ENCODE peak calls at places on chromosome 15, in nine cellular contexts. One of them, this sample, is unnamed.

GRCh38 chr15:31869640-31870335 is 160.5 kb upstream of the CHRNA7 start:
- DNase-seq in GM13977: no peak
- DNase-seq in NCI-H1436: no peak
- DNase-seq in WTC11: peak; percentile 22
- DNase-seq in SHP77: no peak
- DNase-seq in kidney: peak; percentile 80
- DNase-seq in nucleus accumbens: no peak
- DNase-seq in CD8-positive, alpha-beta T cell: no peak
- DNase-seq in HTR-8/SVneo: no peak
- DNase-seq in this sample: no peak

GRCh38 chr15:91535856-91536500 is 317.5 kb upstream of the SLCO3A1 start:
- DNase-seq in GM13977: no peak
- DNase-seq in NCI-H1436: no peak
- DNase-seq in WTC11: no peak
- DNase-seq in SHP77: no peak
- DNase-seq in kidney: no peak
- DNase-seq in nucleus accumbens: no peak
- DNase-seq in CD8-positive, alpha-beta T cell: no peak
- DNase-seq in HTR-8/SVneo: no peak
- DNase-seq in this sample: no peak

GRCh38 chr15:55937040-55937439 is 56.4 kb downstream of the NEDD4 start:
- DNase-seq in GM13977: no peak
- DNase-seq in NCI-H1436: no peak
- DNase-seq in WTC11: no peak
- DNase-seq in SHP77: no peak
- DNase-seq in kidney: no peak
- DNase-seq in nucleus accumbens: no peak
- DNase-seq in CD8-positive, alpha-beta T cell: no peak
- DNase-seq in HTR-8/SVneo: peak; percentile 3
- DNase-seq in this sample: no peak

GRCh38 chr15:63503739-63504246 is 600 bp upstream of the USP3 start:
- DNase-seq in GM13977: peak; percentile 37
- DNase-seq in NCI-H1436: peak; percentile 37
- DNase-seq in WTC11: peak; percentile 36
- DNase-seq in SHP77: peak; percentile 27
- DNase-seq in kidney: peak; percentile 93
- DNase-seq in nucleus accumbens: peak; percentile 69
- DNase-seq in CD8-positive, alpha-beta T cell: peak; percentile 95
- DNase-seq in HTR-8/SVneo: no peak
- DNase-seq in this sample: no peak

GRCh38 chr15:39741258-39741657 is 41.4 kb downstream of the FSIP1 start:
- DNase-seq in GM13977: no peak
- DNase-seq in NCI-H1436: no peak
- DNase-seq in WTC11: no peak
- DNase-seq in SHP77: no peak
- DNase-seq in kidney: no peak
- DNase-seq in nucleus accumbens: no peak
- DNase-seq in CD8-positive, alpha-beta T cell: no peak
- DNase-seq in HTR-8/SVneo: no peak
- DNase-seq in this sample: no peak

GRCh38 chr15:68786753-68787152 is 33.9 kb downstream of the ANP32A start:
- DNase-seq in GM13977: no peak
- DNase-seq in NCI-H1436: no peak
- DNase-seq in WTC11: no peak
- DNase-seq in SHP77: no peak
- DNase-seq in kidney: no peak
- DNase-seq in nucleus accumbens: no peak
- DNase-seq in CD8-positive, alpha-beta T cell: no peak
- DNase-seq in HTR-8/SVneo: no peak
- DNase-seq in this sample: no peak

GRCh38 chr15:27214032-27214431 is 243.1 kb downstream of the GABRG3 start:
- DNase-seq in GM13977: no peak
- DNase-seq in NCI-H1436: no peak
- DNase-seq in WTC11: no peak
- DNase-seq in SHP77: no peak
- DNase-seq in kidney: no peak
- DNase-seq in nucleus accumbens: no peak
- DNase-seq in CD8-positive, alpha-beta T cell: no peak
- DNase-seq in HTR-8/SVneo: no peak
- DNase-seq in this sample: no peak

GRCh38 chr15:50484781-50485180 is 60.6 kb downstream of the USP8 start:
- DNase-seq in GM13977: no peak
- DNase-seq in NCI-H1436: no peak
- DNase-seq in WTC11: no peak
- DNase-seq in SHP77: no peak
- DNase-seq in kidney: no peak
- DNase-seq in nucleus accumbens: no peak
- DNase-seq in CD8-positive, alpha-beta T cell: no peak
- DNase-seq in HTR-8/SVneo: no peak
- DNase-seq in this sample: no peak

GRCh38 chr15:56930663-56931313 is 12.3 kb downstream of the TCF12 start:
- DNase-seq in GM13977: no peak
- DNase-seq in NCI-H1436: no peak
- DNase-seq in WTC11: no peak
- DNase-seq in SHP77: no peak
- DNase-seq in kidney: no peak
- DNase-seq in nucleus accumbens: no peak
- DNase-seq in CD8-positive, alpha-beta T cell: no peak
- DNase-seq in HTR-8/SVneo: no peak
- DNase-seq in this sample: no peak

GRCh38 chr15:61301701-61302100 is 72.6 kb upstream of the RORA start:
- DNase-seq in GM13977: no peak
- DNase-seq in NCI-H1436: no peak
- DNase-seq in WTC11: no peak
- DNase-seq in SHP77: no peak
- DNase-seq in kidney: no peak
- DNase-seq in nucleus accumbens: no peak
- DNase-seq in CD8-positive, alpha-beta T cell: no peak
- DNase-seq in HTR-8/SVneo: no peak
- DNase-seq in this sample: no peak

GRCh38 chr15:33344111-33344510 is 33.3 kb downstream of the RYR3 start:
- DNase-seq in GM13977: no peak
- DNase-seq in NCI-H1436: no peak
- DNase-seq in WTC11: no peak
- DNase-seq in SHP77: no peak
- DNase-seq in kidney: no peak
- DNase-seq in nucleus accumbens: no peak
- DNase-seq in CD8-positive, alpha-beta T cell: no peak
- DNase-seq in HTR-8/SVneo: no peak
- DNase-seq in this sample: no peak

GRCh38 chr15:49989498-49989897 is 129.5 kb downstream of the ATP8B4 start:
- DNase-seq in GM13977: no peak
- DNase-seq in NCI-H1436: no peak
- DNase-seq in WTC11: no peak
- DNase-seq in SHP77: no peak
- DNase-seq in kidney: no peak
- DNase-seq in nucleus accumbens: no peak
- DNase-seq in CD8-positive, alpha-beta T cell: no peak
- DNase-seq in HTR-8/SVneo: no peak
- DNase-seq in this sample: no peak

GRCh38 chr15:95840004-95840403 is 490.5 kb upstream of the NR2F2 start:
- DNase-seq in GM13977: no peak
- DNase-seq in NCI-H1436: no peak
- DNase-seq in WTC11: no peak
- DNase-seq in SHP77: no peak
- DNase-seq in kidney: peak; percentile 73
- DNase-seq in nucleus accumbens: no peak
- DNase-seq in CD8-positive, alpha-beta T cell: no peak
- DNase-seq in HTR-8/SVneo: no peak
- DNase-seq in this sample: no peak

GRCh38 chr15:67100808-67101581 is 35.6 kb downstream of the SMAD3 start:
- DNase-seq in GM13977: peak; percentile 60
- DNase-seq in NCI-H1436: no peak
- DNase-seq in WTC11: no peak
- DNase-seq in SHP77: no peak
- DNase-seq in kidney: no peak
- DNase-seq in nucleus accumbens: no peak
- DNase-seq in CD8-positive, alpha-beta T cell: no peak
- DNase-seq in HTR-8/SVneo: no peak
- DNase-seq in this sample: no peak

GRCh38 chr15:61237400-61237799 is 8.3 kb upstream of the RORA start:
- DNase-seq in GM13977: no peak
- DNase-seq in NCI-H1436: no peak
- DNase-seq in WTC11: no peak
- DNase-seq in SHP77: no peak
- DNase-seq in kidney: no peak
- DNase-seq in nucleus accumbens: no peak
- DNase-seq in CD8-positive, alpha-beta T cell: no peak
- DNase-seq in HTR-8/SVneo: no peak
- DNase-seq in this sample: no peak

GRCh38 chr15:85751731-85752421 is 42.8 kb downstream of the KLHL25 start:
- DNase-seq in GM13977: no peak
- DNase-seq in NCI-H1436: no peak
- DNase-seq in WTC11: peak; percentile 63
- DNase-seq in SHP77: no peak
- DNase-seq in kidney: peak; percentile 75
- DNase-seq in nucleus accumbens: peak; percentile 73
- DNase-seq in CD8-positive, alpha-beta T cell: no peak
- DNase-seq in HTR-8/SVneo: no peak
- DNase-seq in this sample: no peak

GRCh38 chr15:91537868-91538267 is 315.6 kb upstream of the SLCO3A1 start:
- DNase-seq in GM13977: no peak
- DNase-seq in NCI-H1436: peak; percentile 58
- DNase-seq in WTC11: no peak
- DNase-seq in SHP77: no peak
- DNase-seq in kidney: no peak
- DNase-seq in nucleus accumbens: no peak
- DNase-seq in CD8-positive, alpha-beta T cell: no peak
- DNase-seq in HTR-8/SVneo: no peak
- DNase-seq in this sample: peak; percentile 1

GRCh38 chr15:62407216-62407615 is 242.1 kb upstream of the C2CD4B start:
- DNase-seq in GM13977: no peak
- DNase-seq in NCI-H1436: no peak
- DNase-seq in WTC11: no peak
- DNase-seq in SHP77: no peak
- DNase-seq in kidney: no peak
- DNase-seq in nucleus accumbens: no peak
- DNase-seq in CD8-positive, alpha-beta T cell: no peak
- DNase-seq in HTR-8/SVneo: no peak
- DNase-seq in this sample: no peak

GRCh38 chr15:43410572-43411214 is 39.8 kb downstream of the TUBGCP4 start:
- DNase-seq in GM13977: no peak
- DNase-seq in NCI-H1436: no peak
- DNase-seq in WTC11: no peak
- DNase-seq in SHP77: no peak
- DNase-seq in kidney: no peak
- DNase-seq in nucleus accumbens: no peak
- DNase-seq in CD8-positive, alpha-beta T cell: no peak
- DNase-seq in HTR-8/SVneo: no peak
- DNase-seq in this sample: no peak

GRCh38 chr15:72491768-72492167 is 17.6 kb downstream of the ARIH1 start:
- DNase-seq in GM13977: no peak
- DNase-seq in NCI-H1436: no peak
- DNase-seq in WTC11: no peak
- DNase-seq in SHP77: no peak
- DNase-seq in kidney: no peak
- DNase-seq in nucleus accumbens: no peak
- DNase-seq in CD8-positive, alpha-beta T cell: no peak
- DNase-seq in HTR-8/SVneo: peak; percentile 27
- DNase-seq in this sample: no peak

GRCh38 chr15:88701561-88702095 is 62.8 kb downstream of the ISG20 start:
- DNase-seq in GM13977: peak; percentile 74
- DNase-seq in NCI-H1436: peak; percentile 11
- DNase-seq in WTC11: peak; percentile 65
- DNase-seq in SHP77: peak; percentile 6
- DNase-seq in kidney: no peak
- DNase-seq in nucleus accumbens: no peak
- DNase-seq in CD8-positive, alpha-beta T cell: no peak
- DNase-seq in HTR-8/SVneo: no peak
- DNase-seq in this sample: no peak

GRCh38 chr15:91302588-91303439 is 202.8 kb downstream of the SV2B start:
- DNase-seq in GM13977: peak; percentile 72
- DNase-seq in NCI-H1436: peak; percentile 78
- DNase-seq in WTC11: peak; percentile 44
- DNase-seq in SHP77: peak; percentile 72
- DNase-seq in kidney: no peak
- DNase-seq in nucleus accumbens: peak; percentile 29
- DNase-seq in CD8-positive, alpha-beta T cell: no peak
- DNase-seq in HTR-8/SVneo: peak; percentile 65
- DNase-seq in this sample: peak; percentile 32

GRCh38 chr15:74497584-74497983 is 36.6 kb upstream of the UBL7 start:
- DNase-seq in GM13977: no peak
- DNase-seq in NCI-H1436: peak; percentile 97
- DNase-seq in WTC11: no peak
- DNase-seq in SHP77: peak; percentile 50
- DNase-seq in kidney: no peak
- DNase-seq in nucleus accumbens: no peak
- DNase-seq in CD8-positive, alpha-beta T cell: no peak
- DNase-seq in HTR-8/SVneo: no peak
- DNase-seq in this sample: peak; percentile 91

GRCh38 chr15:63425426-63425825 is 43.8 kb upstream of the CA12 start:
- DNase-seq in GM13977: no peak
- DNase-seq in NCI-H1436: no peak
- DNase-seq in WTC11: no peak
- DNase-seq in SHP77: no peak
- DNase-seq in kidney: no peak
- DNase-seq in nucleus accumbens: no peak
- DNase-seq in CD8-positive, alpha-beta T cell: no peak
- DNase-seq in HTR-8/SVneo: no peak
- DNase-seq in this sample: no peak

GRCh38 chr15:33104276-33104675 is 90.2 kb downstream of the FMN1 start:
- DNase-seq in GM13977: no peak
- DNase-seq in NCI-H1436: no peak
- DNase-seq in WTC11: no peak
- DNase-seq in SHP77: no peak
- DNase-seq in kidney: no peak
- DNase-seq in nucleus accumbens: no peak
- DNase-seq in CD8-positive, alpha-beta T cell: no peak
- DNase-seq in HTR-8/SVneo: no peak
- DNase-seq in this sample: no peak

GRCh38 chr15:98803228-98804056 is 155.1 kb downstream of the IGF1R start:
- DNase-seq in GM13977: no peak
- DNase-seq in NCI-H1436: no peak
- DNase-seq in WTC11: no peak
- DNase-seq in SHP77: no peak
- DNase-seq in kidney: no peak
- DNase-seq in nucleus accumbens: no peak
- DNase-seq in CD8-positive, alpha-beta T cell: no peak
- DNase-seq in HTR-8/SVneo: no peak
- DNase-seq in this sample: no peak

GRCh38 chr15:45183001-45183400 is 4.8 kb downstream of the SHF start:
- DNase-seq in GM13977: no peak
- DNase-seq in NCI-H1436: no peak
- DNase-seq in WTC11: no peak
- DNase-seq in SHP77: peak; percentile 49
- DNase-seq in kidney: no peak
- DNase-seq in nucleus accumbens: no peak
- DNase-seq in CD8-positive, alpha-beta T cell: no peak
- DNase-seq in HTR-8/SVneo: no peak
- DNase-seq in this sample: no peak

GRCh38 chr15:91694131-91694828 is 159.2 kb upstream of the SLCO3A1 start:
- DNase-seq in GM13977: no peak
- DNase-seq in NCI-H1436: no peak
- DNase-seq in WTC11: no peak
- DNase-seq in SHP77: no peak
- DNase-seq in kidney: no peak
- DNase-seq in nucleus accumbens: no peak
- DNase-seq in CD8-positive, alpha-beta T cell: no peak
- DNase-seq in HTR-8/SVneo: no peak
- DNase-seq in this sample: no peak

GRCh38 chr15:25543156-25543555 is 104.3 kb upstream of the UBE3A start:
- DNase-seq in GM13977: no peak
- DNase-seq in NCI-H1436: no peak
- DNase-seq in WTC11: no peak
- DNase-seq in SHP77: no peak
- DNase-seq in kidney: no peak
- DNase-seq in nucleus accumbens: peak; percentile 52
- DNase-seq in CD8-positive, alpha-beta T cell: no peak
- DNase-seq in HTR-8/SVneo: no peak
- DNase-seq in this sample: no peak